ENCODE peak calls at places on chromosomes 6 and 20, in nine cellular contexts. One of them, this sample, is unnamed.

GRCh38 chr6:168226095-168226781 is 93.3 kb downstream of the DACT2 start:
- DNase-seq in choroid plexus epithelial cell: no peak
- DNase-seq in GM12865: no peak
- DNase-seq in left ventricle myocardium inferior: no peak
- DNase-seq in hepatocyte: no peak
- DNase-seq in bronchial epithelial cell: no peak
- DNase-seq in breast epithelium: peak
- DNase-seq in nephron progenitor cell: no peak
- DNase-seq in uterus: peak
- DNase-seq in this sample: no peak

GRCh38 chr6:30259140-30260035 is 46.2 kb upstream of the TRIM26 start:
- DNase-seq in choroid plexus epithelial cell: peak
- DNase-seq in GM12865: peak
- DNase-seq in left ventricle myocardium inferior: peak
- DNase-seq in hepatocyte: peak
- DNase-seq in bronchial epithelial cell: peak
- DNase-seq in breast epithelium: peak
- DNase-seq in nephron progenitor cell: peak
- DNase-seq in uterus: peak
- DNase-seq in this sample: peak

GRCh38 chr6:159819932-159820640 is 20.0 kb downstream of the PNLDC1 start:
- DNase-seq in choroid plexus epithelial cell: peak
- DNase-seq in GM12865: no peak
- DNase-seq in left ventricle myocardium inferior: no peak
- DNase-seq in hepatocyte: no peak
- DNase-seq in bronchial epithelial cell: no peak
- DNase-seq in breast epithelium: no peak
- DNase-seq in nephron progenitor cell: peak
- DNase-seq in uterus: no peak
- DNase-seq in this sample: no peak

GRCh38 chr6:169498887-169499513 is 202.8 kb downstream of the WDR27 start:
- DNase-seq in choroid plexus epithelial cell: peak
- DNase-seq in GM12865: no peak
- DNase-seq in left ventricle myocardium inferior: no peak
- DNase-seq in hepatocyte: no peak
- DNase-seq in bronchial epithelial cell: no peak
- DNase-seq in breast epithelium: no peak
- DNase-seq in nephron progenitor cell: no peak
- DNase-seq in uterus: no peak
- DNase-seq in this sample: no peak

GRCh38 chr20:4289875-4290274 is 274.5 kb upstream of the RNF24 start:
- DNase-seq in choroid plexus epithelial cell: no peak
- DNase-seq in GM12865: peak
- DNase-seq in left ventricle myocardium inferior: no peak
- DNase-seq in hepatocyte: no peak
- DNase-seq in bronchial epithelial cell: no peak
- DNase-seq in breast epithelium: no peak
- DNase-seq in nephron progenitor cell: no peak
- DNase-seq in uterus: no peak
- DNase-seq in this sample: no peak

GRCh38 chr6:11202513-11203305 is 29.8 kb downstream of the NEDD9 start:
- DNase-seq in choroid plexus epithelial cell: peak
- DNase-seq in GM12865: no peak
- DNase-seq in left ventricle myocardium inferior: no peak
- DNase-seq in hepatocyte: no peak
- DNase-seq in bronchial epithelial cell: no peak
- DNase-seq in breast epithelium: no peak
- DNase-seq in nephron progenitor cell: peak
- DNase-seq in uterus: no peak
- DNase-seq in this sample: no peak

GRCh38 chr6:2535492-2535891 is 215.2 kb downstream of the MYLK4 start:
- DNase-seq in choroid plexus epithelial cell: no peak
- DNase-seq in GM12865: no peak
- DNase-seq in left ventricle myocardium inferior: no peak
- DNase-seq in hepatocyte: no peak
- DNase-seq in bronchial epithelial cell: no peak
- DNase-seq in breast epithelium: no peak
- DNase-seq in nephron progenitor cell: no peak
- DNase-seq in uterus: no peak
- DNase-seq in this sample: no peak

GRCh38 chr6:138541793-138542481 is 42.6 kb upstream of the NHSL1 start:
- DNase-seq in choroid plexus epithelial cell: no peak
- DNase-seq in GM12865: no peak
- DNase-seq in left ventricle myocardium inferior: no peak
- DNase-seq in hepatocyte: no peak
- DNase-seq in bronchial epithelial cell: no peak
- DNase-seq in breast epithelium: no peak
- DNase-seq in nephron progenitor cell: no peak
- DNase-seq in uterus: no peak
- DNase-seq in this sample: no peak

GRCh38 chr6:36289281-36290018 is 19.6 kb downstream of the PNPLA1 start:
- DNase-seq in choroid plexus epithelial cell: no peak
- DNase-seq in GM12865: no peak
- DNase-seq in left ventricle myocardium inferior: no peak
- DNase-seq in hepatocyte: peak
- DNase-seq in bronchial epithelial cell: peak
- DNase-seq in breast epithelium: no peak
- DNase-seq in nephron progenitor cell: no peak
- DNase-seq in uterus: no peak
- DNase-seq in this sample: no peak

GRCh38 chr6:168161371-168161750 is 82.3 kb upstream of the FRMD1 start:
- DNase-seq in choroid plexus epithelial cell: no peak
- DNase-seq in GM12865: no peak
- DNase-seq in left ventricle myocardium inferior: no peak
- DNase-seq in hepatocyte: no peak
- DNase-seq in bronchial epithelial cell: no peak
- DNase-seq in breast epithelium: no peak
- DNase-seq in nephron progenitor cell: no peak
- DNase-seq in uterus: no peak
- DNase-seq in this sample: peak

GRCh38 chr20:37266940-37267683 is 5.5 kb upstream of the GHRH start:
- DNase-seq in choroid plexus epithelial cell: no peak
- DNase-seq in GM12865: no peak
- DNase-seq in left ventricle myocardium inferior: no peak
- DNase-seq in hepatocyte: no peak
- DNase-seq in bronchial epithelial cell: peak
- DNase-seq in breast epithelium: no peak
- DNase-seq in nephron progenitor cell: no peak
- DNase-seq in uterus: no peak
- DNase-seq in this sample: no peak

GRCh38 chr6:39923394-39923793 is 10.9 kb downstream of the MOCS1 start:
- DNase-seq in choroid plexus epithelial cell: no peak
- DNase-seq in GM12865: no peak
- DNase-seq in left ventricle myocardium inferior: peak
- DNase-seq in hepatocyte: no peak
- DNase-seq in bronchial epithelial cell: peak
- DNase-seq in breast epithelium: peak
- DNase-seq in nephron progenitor cell: no peak
- DNase-seq in uterus: no peak
- DNase-seq in this sample: no peak

GRCh38 chr20:62837790-62838458 is 21.1 kb downstream of the COL9A3 start:
- DNase-seq in choroid plexus epithelial cell: peak
- DNase-seq in GM12865: peak
- DNase-seq in left ventricle myocardium inferior: no peak
- DNase-seq in hepatocyte: peak
- DNase-seq in bronchial epithelial cell: no peak
- DNase-seq in breast epithelium: peak
- DNase-seq in nephron progenitor cell: no peak
- DNase-seq in uterus: no peak
- DNase-seq in this sample: no peak

GRCh38 chr6:134035823-134036296 is 16.6 kb downstream of the SLC2A12 start:
- DNase-seq in choroid plexus epithelial cell: peak
- DNase-seq in GM12865: peak
- DNase-seq in left ventricle myocardium inferior: no peak
- DNase-seq in hepatocyte: peak
- DNase-seq in bronchial epithelial cell: peak
- DNase-seq in breast epithelium: peak
- DNase-seq in nephron progenitor cell: no peak
- DNase-seq in uterus: no peak
- DNase-seq in this sample: no peak

GRCh38 chr6:150485559-150486517 is 113.8 kb upstream of the PLEKHG1 start:
- DNase-seq in choroid plexus epithelial cell: no peak
- DNase-seq in GM12865: no peak
- DNase-seq in left ventricle myocardium inferior: no peak
- DNase-seq in hepatocyte: no peak
- DNase-seq in bronchial epithelial cell: no peak
- DNase-seq in breast epithelium: no peak
- DNase-seq in nephron progenitor cell: no peak
- DNase-seq in uterus: no peak
- DNase-seq in this sample: no peak

GRCh38 chr20:52749938-52750337 is 222.2 kb upstream of the TSHZ2 start:
- DNase-seq in choroid plexus epithelial cell: no peak
- DNase-seq in GM12865: no peak
- DNase-seq in left ventricle myocardium inferior: no peak
- DNase-seq in hepatocyte: no peak
- DNase-seq in bronchial epithelial cell: no peak
- DNase-seq in breast epithelium: no peak
- DNase-seq in nephron progenitor cell: no peak
- DNase-seq in uterus: no peak
- DNase-seq in this sample: no peak

GRCh38 chr6:79307321-79308036 is 73.0 kb upstream of the HMGN3 start:
- DNase-seq in choroid plexus epithelial cell: peak
- DNase-seq in GM12865: no peak
- DNase-seq in left ventricle myocardium inferior: no peak
- DNase-seq in hepatocyte: peak
- DNase-seq in bronchial epithelial cell: peak
- DNase-seq in breast epithelium: no peak
- DNase-seq in nephron progenitor cell: no peak
- DNase-seq in uterus: no peak
- DNase-seq in this sample: no peak

GRCh38 chr6:26613717-26614683 is 17.2 kb downstream of the ABT1 start:
- DNase-seq in choroid plexus epithelial cell: no peak
- DNase-seq in GM12865: no peak
- DNase-seq in left ventricle myocardium inferior: no peak
- DNase-seq in hepatocyte: peak
- DNase-seq in bronchial epithelial cell: no peak
- DNase-seq in breast epithelium: no peak
- DNase-seq in nephron progenitor cell: peak
- DNase-seq in uterus: no peak
- DNase-seq in this sample: no peak

DNA sequence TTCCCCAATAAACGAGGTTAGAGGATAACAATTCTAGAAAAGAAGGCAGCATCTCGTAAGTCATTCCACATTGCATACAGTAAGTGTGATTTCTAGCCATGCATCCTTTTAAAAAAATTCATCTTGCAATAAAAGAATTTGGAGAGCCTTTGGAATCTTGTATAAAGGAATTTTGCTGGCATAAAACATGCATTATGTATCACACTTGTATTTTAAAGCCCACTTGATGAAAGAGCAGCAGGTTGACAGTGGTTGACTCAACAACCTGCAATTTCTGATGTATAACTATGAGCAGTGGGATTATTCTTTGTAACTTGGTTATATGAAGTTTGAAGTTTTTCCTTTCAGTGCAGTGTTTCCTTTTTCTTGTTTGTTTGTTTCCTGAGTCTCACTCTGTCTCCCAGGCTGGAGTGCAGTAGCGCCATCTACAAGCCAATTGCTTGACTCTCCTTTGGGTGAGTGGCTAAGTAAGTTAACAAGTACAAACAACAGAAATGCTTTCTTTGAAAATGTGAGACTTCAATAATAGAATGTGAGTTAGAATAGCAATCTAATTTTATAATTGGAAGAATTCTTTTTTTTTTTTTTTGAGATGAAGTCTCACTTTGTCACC is 39.9 kb downstream of the JARID2 start:
- DNase-seq in choroid plexus epithelial cell: peak
- DNase-seq in GM12865: no peak
- DNase-seq in left ventricle myocardium inferior: no peak
- DNase-seq in hepatocyte: no peak
- DNase-seq in bronchial epithelial cell: no peak
- DNase-seq in breast epithelium: no peak
- DNase-seq in nephron progenitor cell: no peak
- DNase-seq in uterus: no peak
- DNase-seq in this sample: no peak
- TF ChIP-seq CTCF in choroid plexus epithelial cell: peak
- TF ChIP-seq CTCF in GM12865: no peak
- TF ChIP-seq CTCF in left ventricle myocardium inferior: no peak
- TF ChIP-seq CTCF in hepatocyte: no peak
- TF ChIP-seq CTCF in bronchial epithelial cell: no peak
- TF ChIP-seq CTCF in breast epithelium: no peak
- TF ChIP-seq CTCF in nephron progenitor cell: no peak
- TF ChIP-seq CTCF in uterus: no peak
- TF ChIP-seq CTCF in this sample: no peak

GRCh38 chr6:72580281-72580940 is 41.5 kb upstream of the KCNQ5 start:
- DNase-seq in choroid plexus epithelial cell: peak
- DNase-seq in GM12865: peak
- DNase-seq in left ventricle myocardium inferior: no peak
- DNase-seq in hepatocyte: peak
- DNase-seq in bronchial epithelial cell: peak
- DNase-seq in breast epithelium: no peak
- DNase-seq in nephron progenitor cell: no peak
- DNase-seq in uterus: no peak
- DNase-seq in this sample: no peak
- TF ChIP-seq CTCF in choroid plexus epithelial cell: peak
- TF ChIP-seq CTCF in GM12865: peak
- TF ChIP-seq CTCF in left ventricle myocardium inferior: no peak
- TF ChIP-seq CTCF in hepatocyte: peak
- TF ChIP-seq CTCF in bronchial epithelial cell: peak
- TF ChIP-seq CTCF in breast epithelium: no peak
- TF ChIP-seq CTCF in nephron progenitor cell: peak
- TF ChIP-seq CTCF in uterus: no peak
- TF ChIP-seq CTCF in this sample: no peak

GRCh38 chr6:71012871-71013456 is 56.1 kb upstream of the B3GAT2 start:
- DNase-seq in choroid plexus epithelial cell: peak
- DNase-seq in GM12865: peak
- DNase-seq in left ventricle myocardium inferior: no peak
- DNase-seq in hepatocyte: peak
- DNase-seq in bronchial epithelial cell: peak
- DNase-seq in breast epithelium: no peak
- DNase-seq in nephron progenitor cell: peak
- DNase-seq in uterus: no peak
- DNase-seq in this sample: no peak
- TF ChIP-seq CTCF in choroid plexus epithelial cell: peak
- TF ChIP-seq CTCF in GM12865: peak
- TF ChIP-seq CTCF in left ventricle myocardium inferior: peak
- TF ChIP-seq CTCF in hepatocyte: peak
- TF ChIP-seq CTCF in bronchial epithelial cell: peak
- TF ChIP-seq CTCF in breast epithelium: peak
- TF ChIP-seq CTCF in nephron progenitor cell: peak
- TF ChIP-seq CTCF in uterus: peak
- TF ChIP-seq CTCF in this sample: peak

GRCh38 chr6:140360651-140361050 is 986.2 kb upstream of the CITED2 start:
- DNase-seq in choroid plexus epithelial cell: no peak
- DNase-seq in GM12865: no peak
- DNase-seq in left ventricle myocardium inferior: no peak
- DNase-seq in hepatocyte: no peak
- DNase-seq in bronchial epithelial cell: no peak
- DNase-seq in breast epithelium: no peak
- DNase-seq in nephron progenitor cell: no peak
- DNase-seq in uterus: no peak
- DNase-seq in this sample: no peak

GRCh38 chr6:140354296-140354695 is 979.8 kb upstream of the CITED2 start:
- DNase-seq in choroid plexus epithelial cell: no peak
- DNase-seq in GM12865: no peak
- DNase-seq in left ventricle myocardium inferior: no peak
- DNase-seq in hepatocyte: no peak
- DNase-seq in bronchial epithelial cell: no peak
- DNase-seq in breast epithelium: no peak
- DNase-seq in nephron progenitor cell: no peak
- DNase-seq in uterus: no peak
- DNase-seq in this sample: no peak

GRCh38 chr6:140353536-140353935 is 979.1 kb upstream of the CITED2 start:
- DNase-seq in choroid plexus epithelial cell: peak
- DNase-seq in GM12865: no peak
- DNase-seq in left ventricle myocardium inferior: no peak
- DNase-seq in hepatocyte: no peak
- DNase-seq in bronchial epithelial cell: no peak
- DNase-seq in breast epithelium: no peak
- DNase-seq in nephron progenitor cell: no peak
- DNase-seq in uterus: no peak
- DNase-seq in this sample: no peak

GRCh38 chr6:140355476-140355875 is 981.0 kb upstream of the CITED2 start:
- DNase-seq in choroid plexus epithelial cell: peak
- DNase-seq in GM12865: no peak
- DNase-seq in left ventricle myocardium inferior: no peak
- DNase-seq in hepatocyte: no peak
- DNase-seq in bronchial epithelial cell: no peak
- DNase-seq in breast epithelium: no peak
- DNase-seq in nephron progenitor cell: no peak
- DNase-seq in uterus: no peak
- DNase-seq in this sample: no peak
- TF ChIP-seq CTCF in choroid plexus epithelial cell: no peak
- TF ChIP-seq CTCF in GM12865: no peak
- TF ChIP-seq CTCF in left ventricle myocardium inferior: no peak
- TF ChIP-seq CTCF in hepatocyte: no peak
- TF ChIP-seq CTCF in bronchial epithelial cell: no peak
- TF ChIP-seq CTCF in breast epithelium: no peak
- TF ChIP-seq CTCF in nephron progenitor cell: no peak
- TF ChIP-seq CTCF in uterus: no peak
- TF ChIP-seq CTCF in this sample: no peak

This sample was measured in mesothelial cell of epicardium.